ENCODE peak calls at places on chromosomes 5 and 9, in ten cellular contexts. J is Peyer's patch, U is IMR-90, Y is vagina, S is A549, C is adrenal gland, T is lower leg skin, R is H54, G is ovary, F is HepG2. K is an unnamed sample.

GRCh38 chr5:133904641-133905040 is 63.8 kb downstream of the C5orf15 start:
- DNase-seq in J (no peak), U (no peak), Y (no peak), S (no peak), C (no peak), T (no peak), R (no peak), G (no peak), F (no peak), K (no peak)

GRCh38 chr9:108478871-108479332 is 376.9 kb downstream of the ACTL7B start:
- DNase-seq in J (no peak), U (peak; percentile 88), Y (no peak), S (peak; percentile 25), C (no peak), T (peak; percentile 33), R (no peak), G (no peak), F (peak; percentile 25), K (no peak)

GRCh38 chr5:2806176-2806575 is 54.7 kb upstream of the IRX2 start:
- DNase-seq in J (no peak), U (no peak), Y (no peak), S (no peak), C (no peak), T (no peak), R (no peak), G (no peak), F (no peak), K (no peak)

GRCh38 chr5:111252799-111253564 is 28.8 kb downstream of the CAMK4 start:
- DNase-seq in J (no peak), U (no peak), Y (no peak), S (no peak), C (no peak), T (no peak), R (no peak), G (no peak), F (no peak), K (no peak)

GRCh38 chr5:136780518-136780917 is 415.2 kb upstream of the TRPC7 start:
- DNase-seq in J (no peak), U (no peak), Y (no peak), S (no peak), C (no peak), T (no peak), R (no peak), G (no peak), F (no peak), K (no peak)

GRCh38 chr5:76684756-76685594 is 31.0 kb upstream of the F2R start:
- DNase-seq in J (no peak), U (no peak), Y (no peak), S (no peak), C (no peak), T (no peak), R (no peak), G (no peak), F (no peak), K (no peak)

GRCh38 chr9:32378496-32378895 is 5.9 kb upstream of the ACO1 start:
- DNase-seq in J (peak; percentile 18), U (peak; percentile 81), Y (no peak), S (peak; percentile 64), C (peak; percentile 67), T (no peak), R (no peak), G (no peak), F (peak; percentile 76), K (peak; percentile 66)

GRCh38 chr5:86861514-86861913 is 243.8 kb downstream of the COX7C start:
- DNase-seq in J (no peak), U (no peak), Y (no peak), S (no peak), C (no peak), T (no peak), R (no peak), G (no peak), F (no peak), K (no peak)

GRCh38 chr9:26234865-26235264 is 556.6 kb upstream of the TUSC1 start:
- DNase-seq in J (no peak), U (peak; percentile 12), Y (no peak), S (no peak), C (no peak), T (no peak), R (no peak), G (no peak), F (no peak), K (no peak)

GRCh38 chr5:12023614-12024241 is 119.5 kb upstream of the CTNND2 start:
- DNase-seq in J (no peak), U (peak; percentile 27), Y (no peak), S (no peak), C (no peak), T (no peak), R (no peak), G (no peak), F (peak; percentile 33), K (no peak)

GRCh38 chr5:69364850-69365249 is 4.5 kb downstream of the AK6 start:
- DNase-seq in J (no peak), U (no peak), Y (no peak), S (no peak), C (no peak), T (no peak), R (no peak), G (no peak), F (no peak), K (no peak)

DNA sequence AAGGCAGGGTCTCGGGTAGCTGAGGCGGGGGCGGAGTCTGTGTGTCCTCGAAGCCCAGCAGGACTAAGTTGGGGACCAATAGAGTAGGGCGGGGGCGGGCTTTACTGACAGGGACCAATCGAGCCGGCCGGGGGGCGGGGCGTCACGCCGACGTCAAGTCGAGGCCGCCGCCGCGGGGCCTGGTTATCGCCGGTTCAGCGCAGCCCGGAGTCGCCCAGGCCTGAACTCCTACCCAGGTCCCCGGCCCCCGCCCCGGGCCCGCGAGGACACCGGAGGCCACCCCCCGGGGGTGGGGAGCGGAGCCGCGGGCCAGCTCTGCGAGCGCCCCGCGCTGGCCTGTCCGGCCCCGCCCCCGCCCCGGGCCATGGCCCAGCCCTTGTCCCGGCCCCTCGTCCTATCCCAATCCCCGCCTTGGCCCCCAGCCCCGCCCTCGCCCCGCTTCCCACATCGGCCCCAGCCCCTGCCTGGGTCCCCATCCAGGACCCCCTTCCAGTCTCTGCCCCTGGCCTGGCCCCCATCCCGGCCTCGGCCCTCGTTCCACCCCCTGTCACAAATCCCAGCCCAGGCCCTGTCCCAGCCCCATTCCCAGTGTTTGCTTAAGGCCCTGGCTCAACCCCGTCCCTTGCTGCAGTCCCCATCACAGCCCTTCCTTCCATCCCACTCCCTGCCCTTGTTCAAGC is at the start of gene TMEM8B:
- DNase-seq in J (peak; percentile 100), U (peak; percentile 83), Y (no peak), S (peak; percentile 97), C (peak; percentile 99), T (peak; percentile 97), R (peak; percentile 82), G (peak; percentile 98), F (peak; percentile 83), K (peak; percentile 100)
- TF ChIP-seq POLR2A in J (no peak), U (peak; percentile 31), Y (no peak), S (no peak), C (no peak), T (no peak), R (no peak), G (peak; percentile 62), F (no peak), K (peak; percentile 12)

DNA sequence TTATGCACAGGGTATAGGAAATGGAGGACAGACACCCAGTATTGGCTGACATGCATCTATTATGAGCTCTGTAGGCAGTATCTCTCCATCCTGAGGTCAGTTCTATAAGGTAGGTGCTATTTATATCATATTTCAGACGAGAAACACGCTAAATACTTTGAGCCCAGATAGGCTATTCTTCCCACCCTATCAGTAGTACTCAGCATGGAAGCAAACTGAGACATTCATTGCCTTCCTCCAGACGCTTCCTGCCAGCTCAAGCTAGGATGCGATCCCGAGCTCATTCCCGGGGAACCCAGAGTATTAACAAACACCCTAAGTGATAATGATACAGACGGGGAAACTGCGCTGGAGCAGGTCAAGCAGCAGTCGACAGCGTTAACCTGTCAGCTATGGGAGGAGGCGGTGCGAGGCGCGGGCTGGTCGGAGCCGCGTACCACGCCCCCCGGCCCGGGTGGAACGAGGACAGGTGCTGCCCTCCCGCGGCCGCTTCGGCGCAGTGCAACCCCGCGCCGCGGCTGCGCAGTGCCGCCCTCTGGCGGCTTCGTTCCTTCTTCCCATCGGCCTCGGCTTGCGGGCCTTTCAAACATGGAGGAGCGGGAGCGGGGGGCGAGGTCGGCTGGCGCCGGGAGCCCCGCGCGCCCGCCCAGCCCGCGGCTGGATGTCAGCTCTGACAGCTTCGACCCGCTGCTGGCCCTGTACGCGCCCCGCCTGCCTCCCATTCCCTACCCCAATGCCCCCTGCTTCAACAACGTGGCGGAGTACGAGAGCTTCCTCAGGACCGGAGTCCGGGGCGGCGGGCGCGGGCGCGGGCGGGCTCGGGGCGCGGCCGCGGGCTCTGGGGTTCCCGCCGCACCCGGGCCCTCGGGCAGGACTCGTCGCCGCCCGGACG is at the start of gene LSM11:
- DNase-seq in J (peak; percentile 90), U (peak; percentile 72), Y (no peak), S (peak; percentile 82), C (peak; percentile 94), T (peak; percentile 85), R (peak; percentile 89), G (peak; percentile 87), F (peak; percentile 67), K (peak; percentile 94)
- TF ChIP-seq POLR2A in J (no peak), U (peak; percentile 48), Y (no peak), S (no peak), C (no peak), T (no peak), R (peak; percentile 52), G (no peak), F (peak; percentile 31), K (no peak)

DNA sequence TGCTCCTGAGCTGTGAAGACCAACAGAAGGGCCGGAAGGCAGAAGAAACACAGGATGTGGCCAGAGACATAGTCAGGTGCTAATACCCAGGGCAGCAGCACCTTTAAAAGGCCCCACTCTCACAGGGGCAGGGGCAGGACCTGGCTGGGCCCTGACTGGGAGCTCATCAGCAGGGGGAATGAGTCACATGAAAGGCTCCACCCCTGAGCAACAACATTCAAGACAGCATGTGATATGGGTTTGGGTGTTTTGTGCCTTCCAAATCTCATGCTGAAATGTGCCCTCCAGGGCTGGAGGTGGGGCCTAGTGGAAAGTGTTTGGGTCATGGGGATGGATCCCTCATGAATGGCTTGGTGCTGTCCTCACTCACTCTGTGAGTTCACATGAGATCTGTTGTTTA is 181.7 kb downstream of the ERCC6L2 start:
- DNase-seq in J (no peak), U (no peak), Y (no peak), S (no peak), C (no peak), T (no peak), R (peak; percentile 56), G (no peak), F (no peak), K (no peak)
- TF ChIP-seq POLR2A in J (no peak), U (no peak), Y (no peak), S (no peak), C (no peak), T (no peak), R (no peak), G (no peak), F (no peak), K (no peak)

DNA sequence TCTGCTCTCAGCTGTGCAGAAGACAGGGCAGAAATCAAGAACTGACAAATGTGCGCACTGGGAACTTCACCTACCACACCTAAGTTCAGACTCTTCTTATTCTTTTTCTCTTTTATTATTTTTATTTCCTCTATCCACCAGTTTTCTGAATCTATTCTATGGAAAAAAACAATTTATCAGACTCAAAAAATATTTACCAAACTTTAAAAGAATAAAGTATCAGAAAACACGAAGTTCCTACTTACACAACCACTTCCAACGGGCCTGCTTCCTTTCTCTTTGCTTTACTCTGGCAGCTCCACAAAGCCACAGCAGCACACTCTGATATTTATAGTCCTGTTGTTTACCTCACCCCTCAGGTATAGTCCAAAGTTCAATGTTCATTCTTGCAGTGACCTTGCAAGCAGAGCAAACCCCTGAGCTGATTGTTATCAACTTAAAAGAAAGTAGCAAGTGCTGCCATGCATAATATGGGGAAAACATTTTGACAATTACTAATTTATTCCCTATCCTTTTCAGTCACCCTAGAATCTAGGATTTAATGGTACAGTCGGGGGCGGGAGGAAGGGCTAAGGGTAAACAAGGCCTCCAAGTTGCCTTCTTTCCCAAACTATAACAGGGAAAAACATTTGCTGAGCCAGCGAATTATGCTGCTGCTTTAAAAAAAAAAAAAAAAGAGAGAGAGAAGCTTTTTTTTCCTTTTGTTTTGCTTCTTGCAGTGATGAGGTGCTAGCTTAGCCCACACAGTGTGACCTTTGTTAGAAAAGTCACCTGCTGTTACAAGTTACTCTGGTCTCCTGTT is at the start of gene SELENOP:
- DNase-seq in J (no peak), U (no peak), Y (no peak), S (no peak), C (peak; percentile 87), T (peak; percentile 85), R (peak; percentile 11), G (peak; percentile 72), F (peak; percentile 99), K (peak; percentile 67)
- TF ChIP-seq POLR2A in J (peak; percentile 97), U (no peak), Y (no peak), S (no peak), C (peak; percentile 94), T (peak; percentile 86), R (no peak), G (peak; percentile 86), F (peak; percentile 98), K (peak; percentile 36)

K was measured in testis.